ENCODE peak calls at places on chromosomes 13 and 19, in nine cellular contexts. One of them, this sample, is unnamed.

GRCh38 chr13:39105110-39105509 is 66.9 kb downstream of the NHLRC3 start:
- DNase-seq in activated naive CD8-positive, alpha-beta T cell treated with anti-CD3 and anti-CD28 coated beads for 36 hours: no peak
- DNase-seq in NCI-H460: no peak
- DNase-seq in H9: no peak
- DNase-seq in activated naive CD4-positive, alpha-beta T cell treated with anti-CD3 and anti-CD28 coated beads for 36 hours: no peak
- DNase-seq in A172: no peak
- DNase-seq in stimulated activated CD8-positive, alpha-beta memory T cell treated with anti-CD3 and anti-CD28 coated beads, Interleukin-15, amount 100 ng/mL, for 24 hours: no peak
- DNase-seq in activated CD4-positive, alpha-beta T cell treated with anti-CD3 and anti-CD28 coated beads, Interleukin-2, amount 50 U/mL, for 1 hour: no peak
- DNase-seq in effector CD4-positive, alpha-beta T cell: no peak
- DNase-seq in this sample: no peak

GRCh38 chr13:111323950-111324651 is 3.7 kb downstream of the TEX29 start:
- DNase-seq in activated naive CD8-positive, alpha-beta T cell treated with anti-CD3 and anti-CD28 coated beads for 36 hours: no peak
- DNase-seq in NCI-H460: no peak
- DNase-seq in H9: peak
- DNase-seq in activated naive CD4-positive, alpha-beta T cell treated with anti-CD3 and anti-CD28 coated beads for 36 hours: no peak
- DNase-seq in A172: no peak
- DNase-seq in stimulated activated CD8-positive, alpha-beta memory T cell treated with anti-CD3 and anti-CD28 coated beads, Interleukin-15, amount 100 ng/mL, for 24 hours: no peak
- DNase-seq in activated CD4-positive, alpha-beta T cell treated with anti-CD3 and anti-CD28 coated beads, Interleukin-2, amount 50 U/mL, for 1 hour: no peak
- DNase-seq in effector CD4-positive, alpha-beta T cell: no peak
- DNase-seq in this sample: peak

GRCh38 chr13:100389617-100390016 is 199.0 kb downstream of the GGACT start:
- DNase-seq in activated naive CD8-positive, alpha-beta T cell treated with anti-CD3 and anti-CD28 coated beads for 36 hours: no peak
- DNase-seq in NCI-H460: no peak
- DNase-seq in H9: no peak
- DNase-seq in activated naive CD4-positive, alpha-beta T cell treated with anti-CD3 and anti-CD28 coated beads for 36 hours: no peak
- DNase-seq in A172: no peak
- DNase-seq in stimulated activated CD8-positive, alpha-beta memory T cell treated with anti-CD3 and anti-CD28 coated beads, Interleukin-15, amount 100 ng/mL, for 24 hours: no peak
- DNase-seq in activated CD4-positive, alpha-beta T cell treated with anti-CD3 and anti-CD28 coated beads, Interleukin-2, amount 50 U/mL, for 1 hour: no peak
- DNase-seq in effector CD4-positive, alpha-beta T cell: no peak
- DNase-seq in this sample: no peak

GRCh38 chr13:46643165-46643777 is 90.3 kb downstream of the LRCH1 start:
- DNase-seq in activated naive CD8-positive, alpha-beta T cell treated with anti-CD3 and anti-CD28 coated beads for 36 hours: no peak
- DNase-seq in NCI-H460: no peak
- DNase-seq in H9: no peak
- DNase-seq in activated naive CD4-positive, alpha-beta T cell treated with anti-CD3 and anti-CD28 coated beads for 36 hours: no peak
- DNase-seq in A172: no peak
- DNase-seq in stimulated activated CD8-positive, alpha-beta memory T cell treated with anti-CD3 and anti-CD28 coated beads, Interleukin-15, amount 100 ng/mL, for 24 hours: no peak
- DNase-seq in activated CD4-positive, alpha-beta T cell treated with anti-CD3 and anti-CD28 coated beads, Interleukin-2, amount 50 U/mL, for 1 hour: no peak
- DNase-seq in effector CD4-positive, alpha-beta T cell: no peak
- DNase-seq in this sample: no peak

GRCh38 chr19:53537523-53538377 is at the start of gene ZNF331:
- DNase-seq in activated naive CD8-positive, alpha-beta T cell treated with anti-CD3 and anti-CD28 coated beads for 36 hours: peak
- DNase-seq in NCI-H460: no peak
- DNase-seq in H9: peak
- DNase-seq in activated naive CD4-positive, alpha-beta T cell treated with anti-CD3 and anti-CD28 coated beads for 36 hours: peak
- DNase-seq in A172: no peak
- DNase-seq in stimulated activated CD8-positive, alpha-beta memory T cell treated with anti-CD3 and anti-CD28 coated beads, Interleukin-15, amount 100 ng/mL, for 24 hours: peak
- DNase-seq in activated CD4-positive, alpha-beta T cell treated with anti-CD3 and anti-CD28 coated beads, Interleukin-2, amount 50 U/mL, for 1 hour: peak
- DNase-seq in effector CD4-positive, alpha-beta T cell: peak
- DNase-seq in this sample: peak

GRCh38 chr13:97332725-97333124 is 101.2 kb upstream of the RAP2A start:
- DNase-seq in activated naive CD8-positive, alpha-beta T cell treated with anti-CD3 and anti-CD28 coated beads for 36 hours: no peak
- DNase-seq in NCI-H460: no peak
- DNase-seq in H9: no peak
- DNase-seq in activated naive CD4-positive, alpha-beta T cell treated with anti-CD3 and anti-CD28 coated beads for 36 hours: no peak
- DNase-seq in A172: no peak
- DNase-seq in stimulated activated CD8-positive, alpha-beta memory T cell treated with anti-CD3 and anti-CD28 coated beads, Interleukin-15, amount 100 ng/mL, for 24 hours: no peak
- DNase-seq in activated CD4-positive, alpha-beta T cell treated with anti-CD3 and anti-CD28 coated beads, Interleukin-2, amount 50 U/mL, for 1 hour: no peak
- DNase-seq in effector CD4-positive, alpha-beta T cell: no peak
- DNase-seq in this sample: no peak

GRCh38 chr13:86095351-86095750 is 296.1 kb upstream of the SLITRK6 start:
- DNase-seq in activated naive CD8-positive, alpha-beta T cell treated with anti-CD3 and anti-CD28 coated beads for 36 hours: no peak
- DNase-seq in NCI-H460: no peak
- DNase-seq in H9: no peak
- DNase-seq in activated naive CD4-positive, alpha-beta T cell treated with anti-CD3 and anti-CD28 coated beads for 36 hours: no peak
- DNase-seq in A172: no peak
- DNase-seq in stimulated activated CD8-positive, alpha-beta memory T cell treated with anti-CD3 and anti-CD28 coated beads, Interleukin-15, amount 100 ng/mL, for 24 hours: no peak
- DNase-seq in activated CD4-positive, alpha-beta T cell treated with anti-CD3 and anti-CD28 coated beads, Interleukin-2, amount 50 U/mL, for 1 hour: no peak
- DNase-seq in effector CD4-positive, alpha-beta T cell: no peak
- DNase-seq in this sample: no peak

GRCh38 chr19:48059331-48059730 is 15.5 kb upstream of the CABP5 start:
- DNase-seq in activated naive CD8-positive, alpha-beta T cell treated with anti-CD3 and anti-CD28 coated beads for 36 hours: no peak
- DNase-seq in NCI-H460: no peak
- DNase-seq in H9: no peak
- DNase-seq in activated naive CD4-positive, alpha-beta T cell treated with anti-CD3 and anti-CD28 coated beads for 36 hours: no peak
- DNase-seq in A172: no peak
- DNase-seq in stimulated activated CD8-positive, alpha-beta memory T cell treated with anti-CD3 and anti-CD28 coated beads, Interleukin-15, amount 100 ng/mL, for 24 hours: no peak
- DNase-seq in activated CD4-positive, alpha-beta T cell treated with anti-CD3 and anti-CD28 coated beads, Interleukin-2, amount 50 U/mL, for 1 hour: no peak
- DNase-seq in effector CD4-positive, alpha-beta T cell: no peak
- DNase-seq in this sample: peak

GRCh38 chr13:99450416-99450815 is 50.9 kb upstream of the TM9SF2 start:
- DNase-seq in activated naive CD8-positive, alpha-beta T cell treated with anti-CD3 and anti-CD28 coated beads for 36 hours: no peak
- DNase-seq in NCI-H460: no peak
- DNase-seq in H9: no peak
- DNase-seq in activated naive CD4-positive, alpha-beta T cell treated with anti-CD3 and anti-CD28 coated beads for 36 hours: no peak
- DNase-seq in A172: no peak
- DNase-seq in stimulated activated CD8-positive, alpha-beta memory T cell treated with anti-CD3 and anti-CD28 coated beads, Interleukin-15, amount 100 ng/mL, for 24 hours: no peak
- DNase-seq in activated CD4-positive, alpha-beta T cell treated with anti-CD3 and anti-CD28 coated beads, Interleukin-2, amount 50 U/mL, for 1 hour: no peak
- DNase-seq in effector CD4-positive, alpha-beta T cell: no peak
- DNase-seq in this sample: no peak

GRCh38 chr13:108944760-108945159 is 315.3 kb downstream of the MYO16 start:
- DNase-seq in activated naive CD8-positive, alpha-beta T cell treated with anti-CD3 and anti-CD28 coated beads for 36 hours: no peak
- DNase-seq in NCI-H460: peak
- DNase-seq in H9: no peak
- DNase-seq in activated naive CD4-positive, alpha-beta T cell treated with anti-CD3 and anti-CD28 coated beads for 36 hours: no peak
- DNase-seq in A172: no peak
- DNase-seq in stimulated activated CD8-positive, alpha-beta memory T cell treated with anti-CD3 and anti-CD28 coated beads, Interleukin-15, amount 100 ng/mL, for 24 hours: no peak
- DNase-seq in activated CD4-positive, alpha-beta T cell treated with anti-CD3 and anti-CD28 coated beads, Interleukin-2, amount 50 U/mL, for 1 hour: no peak
- DNase-seq in effector CD4-positive, alpha-beta T cell: no peak
- DNase-seq in this sample: no peak

GRCh38 chr19:32581704-32582164 is 744 bp downstream of the PDCD5 start:
- DNase-seq in activated naive CD8-positive, alpha-beta T cell treated with anti-CD3 and anti-CD28 coated beads for 36 hours: peak
- DNase-seq in NCI-H460: no peak
- DNase-seq in H9: peak
- DNase-seq in activated naive CD4-positive, alpha-beta T cell treated with anti-CD3 and anti-CD28 coated beads for 36 hours: no peak
- DNase-seq in A172: peak
- DNase-seq in stimulated activated CD8-positive, alpha-beta memory T cell treated with anti-CD3 and anti-CD28 coated beads, Interleukin-15, amount 100 ng/mL, for 24 hours: no peak
- DNase-seq in activated CD4-positive, alpha-beta T cell treated with anti-CD3 and anti-CD28 coated beads, Interleukin-2, amount 50 U/mL, for 1 hour: no peak
- DNase-seq in effector CD4-positive, alpha-beta T cell: no peak
- DNase-seq in this sample: no peak

GRCh38 chr19:6678690-6679109 is 8.7 kb upstream of the TNFSF14 start:
- DNase-seq in activated naive CD8-positive, alpha-beta T cell treated with anti-CD3 and anti-CD28 coated beads for 36 hours: peak
- DNase-seq in NCI-H460: no peak
- DNase-seq in H9: no peak
- DNase-seq in activated naive CD4-positive, alpha-beta T cell treated with anti-CD3 and anti-CD28 coated beads for 36 hours: peak
- DNase-seq in A172: no peak
- DNase-seq in stimulated activated CD8-positive, alpha-beta memory T cell treated with anti-CD3 and anti-CD28 coated beads, Interleukin-15, amount 100 ng/mL, for 24 hours: no peak
- DNase-seq in activated CD4-positive, alpha-beta T cell treated with anti-CD3 and anti-CD28 coated beads, Interleukin-2, amount 50 U/mL, for 1 hour: no peak
- DNase-seq in effector CD4-positive, alpha-beta T cell: no peak
- DNase-seq in this sample: peak

GRCh38 chr13:109026266-109026665 is 396.9 kb downstream of the MYO16 start:
- DNase-seq in activated naive CD8-positive, alpha-beta T cell treated with anti-CD3 and anti-CD28 coated beads for 36 hours: no peak
- DNase-seq in NCI-H460: no peak
- DNase-seq in H9: peak
- DNase-seq in activated naive CD4-positive, alpha-beta T cell treated with anti-CD3 and anti-CD28 coated beads for 36 hours: no peak
- DNase-seq in A172: no peak
- DNase-seq in stimulated activated CD8-positive, alpha-beta memory T cell treated with anti-CD3 and anti-CD28 coated beads, Interleukin-15, amount 100 ng/mL, for 24 hours: no peak
- DNase-seq in activated CD4-positive, alpha-beta T cell treated with anti-CD3 and anti-CD28 coated beads, Interleukin-2, amount 50 U/mL, for 1 hour: no peak
- DNase-seq in effector CD4-positive, alpha-beta T cell: no peak
- DNase-seq in this sample: no peak

GRCh38 chr19:35519291-35519690 is 5.8 kb upstream of the DMKN start:
- DNase-seq in activated naive CD8-positive, alpha-beta T cell treated with anti-CD3 and anti-CD28 coated beads for 36 hours: no peak
- DNase-seq in NCI-H460: no peak
- DNase-seq in H9: no peak
- DNase-seq in activated naive CD4-positive, alpha-beta T cell treated with anti-CD3 and anti-CD28 coated beads for 36 hours: no peak
- DNase-seq in A172: peak
- DNase-seq in stimulated activated CD8-positive, alpha-beta memory T cell treated with anti-CD3 and anti-CD28 coated beads, Interleukin-15, amount 100 ng/mL, for 24 hours: no peak
- DNase-seq in activated CD4-positive, alpha-beta T cell treated with anti-CD3 and anti-CD28 coated beads, Interleukin-2, amount 50 U/mL, for 1 hour: no peak
- DNase-seq in effector CD4-positive, alpha-beta T cell: no peak
- DNase-seq in this sample: no peak

GRCh38 chr13:30416471-30416870 is 5.8 kb upstream of the UBE2L5 start:
- DNase-seq in activated naive CD8-positive, alpha-beta T cell treated with anti-CD3 and anti-CD28 coated beads for 36 hours: no peak
- DNase-seq in NCI-H460: no peak
- DNase-seq in H9: no peak
- DNase-seq in activated naive CD4-positive, alpha-beta T cell treated with anti-CD3 and anti-CD28 coated beads for 36 hours: no peak
- DNase-seq in A172: no peak
- DNase-seq in stimulated activated CD8-positive, alpha-beta memory T cell treated with anti-CD3 and anti-CD28 coated beads, Interleukin-15, amount 100 ng/mL, for 24 hours: no peak
- DNase-seq in activated CD4-positive, alpha-beta T cell treated with anti-CD3 and anti-CD28 coated beads, Interleukin-2, amount 50 U/mL, for 1 hour: no peak
- DNase-seq in effector CD4-positive, alpha-beta T cell: no peak
- DNase-seq in this sample: no peak

GRCh38 chr13:31050486-31051400 is 111.0 kb downstream of the HSPH1 start:
- DNase-seq in activated naive CD8-positive, alpha-beta T cell treated with anti-CD3 and anti-CD28 coated beads for 36 hours: no peak
- DNase-seq in NCI-H460: peak
- DNase-seq in H9: no peak
- DNase-seq in activated naive CD4-positive, alpha-beta T cell treated with anti-CD3 and anti-CD28 coated beads for 36 hours: no peak
- DNase-seq in A172: no peak
- DNase-seq in stimulated activated CD8-positive, alpha-beta memory T cell treated with anti-CD3 and anti-CD28 coated beads, Interleukin-15, amount 100 ng/mL, for 24 hours: no peak
- DNase-seq in activated CD4-positive, alpha-beta T cell treated with anti-CD3 and anti-CD28 coated beads, Interleukin-2, amount 50 U/mL, for 1 hour: no peak
- DNase-seq in effector CD4-positive, alpha-beta T cell: no peak
- DNase-seq in this sample: no peak

GRCh38 chr19:46972301-46972700 is 47.3 kb upstream of the NPAS1 start:
- DNase-seq in activated naive CD8-positive, alpha-beta T cell treated with anti-CD3 and anti-CD28 coated beads for 36 hours: no peak
- DNase-seq in NCI-H460: no peak
- DNase-seq in H9: no peak
- DNase-seq in activated naive CD4-positive, alpha-beta T cell treated with anti-CD3 and anti-CD28 coated beads for 36 hours: no peak
- DNase-seq in A172: no peak
- DNase-seq in stimulated activated CD8-positive, alpha-beta memory T cell treated with anti-CD3 and anti-CD28 coated beads, Interleukin-15, amount 100 ng/mL, for 24 hours: no peak
- DNase-seq in activated CD4-positive, alpha-beta T cell treated with anti-CD3 and anti-CD28 coated beads, Interleukin-2, amount 50 U/mL, for 1 hour: no peak
- DNase-seq in effector CD4-positive, alpha-beta T cell: no peak
- DNase-seq in this sample: no peak

GRCh38 chr13:36420437-36420891 is 11.8 kb upstream of the CCNA1 start:
- DNase-seq in activated naive CD8-positive, alpha-beta T cell treated with anti-CD3 and anti-CD28 coated beads for 36 hours: peak
- DNase-seq in NCI-H460: peak
- DNase-seq in H9: peak
- DNase-seq in activated naive CD4-positive, alpha-beta T cell treated with anti-CD3 and anti-CD28 coated beads for 36 hours: peak
- DNase-seq in A172: peak
- DNase-seq in stimulated activated CD8-positive, alpha-beta memory T cell treated with anti-CD3 and anti-CD28 coated beads, Interleukin-15, amount 100 ng/mL, for 24 hours: no peak
- DNase-seq in activated CD4-positive, alpha-beta T cell treated with anti-CD3 and anti-CD28 coated beads, Interleukin-2, amount 50 U/mL, for 1 hour: peak
- DNase-seq in effector CD4-positive, alpha-beta T cell: peak
- DNase-seq in this sample: peak

GRCh38 chr13:43425234-43425633 is 361.5 kb downstream of the ENOX1 start:
- DNase-seq in activated naive CD8-positive, alpha-beta T cell treated with anti-CD3 and anti-CD28 coated beads for 36 hours: no peak
- DNase-seq in NCI-H460: no peak
- DNase-seq in H9: no peak
- DNase-seq in activated naive CD4-positive, alpha-beta T cell treated with anti-CD3 and anti-CD28 coated beads for 36 hours: no peak
- DNase-seq in A172: no peak
- DNase-seq in stimulated activated CD8-positive, alpha-beta memory T cell treated with anti-CD3 and anti-CD28 coated beads, Interleukin-15, amount 100 ng/mL, for 24 hours: no peak
- DNase-seq in activated CD4-positive, alpha-beta T cell treated with anti-CD3 and anti-CD28 coated beads, Interleukin-2, amount 50 U/mL, for 1 hour: no peak
- DNase-seq in effector CD4-positive, alpha-beta T cell: no peak
- DNase-seq in this sample: no peak

GRCh38 chr13:110397445-110397844 is 90.4 kb downstream of the COL4A2 start:
- DNase-seq in activated naive CD8-positive, alpha-beta T cell treated with anti-CD3 and anti-CD28 coated beads for 36 hours: no peak
- DNase-seq in NCI-H460: no peak
- DNase-seq in H9: no peak
- DNase-seq in activated naive CD4-positive, alpha-beta T cell treated with anti-CD3 and anti-CD28 coated beads for 36 hours: no peak
- DNase-seq in A172: peak
- DNase-seq in stimulated activated CD8-positive, alpha-beta memory T cell treated with anti-CD3 and anti-CD28 coated beads, Interleukin-15, amount 100 ng/mL, for 24 hours: no peak
- DNase-seq in activated CD4-positive, alpha-beta T cell treated with anti-CD3 and anti-CD28 coated beads, Interleukin-2, amount 50 U/mL, for 1 hour: no peak
- DNase-seq in effector CD4-positive, alpha-beta T cell: no peak
- DNase-seq in this sample: peak

GRCh38 chr19:58434217-58434616 is 5.7 kb downstream of the ZNF132 start:
- DNase-seq in activated naive CD8-positive, alpha-beta T cell treated with anti-CD3 and anti-CD28 coated beads for 36 hours: no peak
- DNase-seq in NCI-H460: no peak
- DNase-seq in H9: no peak
- DNase-seq in activated naive CD4-positive, alpha-beta T cell treated with anti-CD3 and anti-CD28 coated beads for 36 hours: no peak
- DNase-seq in A172: no peak
- DNase-seq in stimulated activated CD8-positive, alpha-beta memory T cell treated with anti-CD3 and anti-CD28 coated beads, Interleukin-15, amount 100 ng/mL, for 24 hours: no peak
- DNase-seq in activated CD4-positive, alpha-beta T cell treated with anti-CD3 and anti-CD28 coated beads, Interleukin-2, amount 50 U/mL, for 1 hour: no peak
- DNase-seq in effector CD4-positive, alpha-beta T cell: no peak
- DNase-seq in this sample: no peak

GRCh38 chr13:20350819-20351218 is 118.7 kb upstream of the GJB6 start:
- DNase-seq in activated naive CD8-positive, alpha-beta T cell treated with anti-CD3 and anti-CD28 coated beads for 36 hours: no peak
- DNase-seq in NCI-H460: no peak
- DNase-seq in H9: no peak
- DNase-seq in activated naive CD4-positive, alpha-beta T cell treated with anti-CD3 and anti-CD28 coated beads for 36 hours: no peak
- DNase-seq in A172: no peak
- DNase-seq in stimulated activated CD8-positive, alpha-beta memory T cell treated with anti-CD3 and anti-CD28 coated beads, Interleukin-15, amount 100 ng/mL, for 24 hours: no peak
- DNase-seq in activated CD4-positive, alpha-beta T cell treated with anti-CD3 and anti-CD28 coated beads, Interleukin-2, amount 50 U/mL, for 1 hour: no peak
- DNase-seq in effector CD4-positive, alpha-beta T cell: no peak
- DNase-seq in this sample: no peak

GRCh38 chr13:112062047-112062618 is 4.8 kb upstream of the SOX1 start:
- DNase-seq in activated naive CD8-positive, alpha-beta T cell treated with anti-CD3 and anti-CD28 coated beads for 36 hours: no peak
- DNase-seq in NCI-H460: no peak
- DNase-seq in H9: no peak
- DNase-seq in activated naive CD4-positive, alpha-beta T cell treated with anti-CD3 and anti-CD28 coated beads for 36 hours: no peak
- DNase-seq in A172: no peak
- DNase-seq in stimulated activated CD8-positive, alpha-beta memory T cell treated with anti-CD3 and anti-CD28 coated beads, Interleukin-15, amount 100 ng/mL, for 24 hours: no peak
- DNase-seq in activated CD4-positive, alpha-beta T cell treated with anti-CD3 and anti-CD28 coated beads, Interleukin-2, amount 50 U/mL, for 1 hour: no peak
- DNase-seq in effector CD4-positive, alpha-beta T cell: no peak
- DNase-seq in this sample: no peak

GRCh38 chr13:27917121-27917947 is 2.5 kb upstream of the PDX1 start:
- DNase-seq in activated naive CD8-positive, alpha-beta T cell treated with anti-CD3 and anti-CD28 coated beads for 36 hours: peak
- DNase-seq in NCI-H460: no peak
- DNase-seq in H9: peak
- DNase-seq in activated naive CD4-positive, alpha-beta T cell treated with anti-CD3 and anti-CD28 coated beads for 36 hours: no peak
- DNase-seq in A172: no peak
- DNase-seq in stimulated activated CD8-positive, alpha-beta memory T cell treated with anti-CD3 and anti-CD28 coated beads, Interleukin-15, amount 100 ng/mL, for 24 hours: no peak
- DNase-seq in activated CD4-positive, alpha-beta T cell treated with anti-CD3 and anti-CD28 coated beads, Interleukin-2, amount 50 U/mL, for 1 hour: no peak
- DNase-seq in effector CD4-positive, alpha-beta T cell: no peak
- DNase-seq in this sample: no peak

GRCh38 chr19:38665950-38666661 is 18.7 kb downstream of the ACTN4 start:
- DNase-seq in activated naive CD8-positive, alpha-beta T cell treated with anti-CD3 and anti-CD28 coated beads for 36 hours: no peak
- DNase-seq in NCI-H460: peak
- DNase-seq in H9: peak
- DNase-seq in activated naive CD4-positive, alpha-beta T cell treated with anti-CD3 and anti-CD28 coated beads for 36 hours: no peak
- DNase-seq in A172: peak
- DNase-seq in stimulated activated CD8-positive, alpha-beta memory T cell treated with anti-CD3 and anti-CD28 coated beads, Interleukin-15, amount 100 ng/mL, for 24 hours: no peak
- DNase-seq in activated CD4-positive, alpha-beta T cell treated with anti-CD3 and anti-CD28 coated beads, Interleukin-2, amount 50 U/mL, for 1 hour: no peak
- DNase-seq in effector CD4-positive, alpha-beta T cell: no peak
- DNase-seq in this sample: peak

GRCh38 chr13:110379905-110380341 is 72.8 kb downstream of the COL4A2 start:
- DNase-seq in activated naive CD8-positive, alpha-beta T cell treated with anti-CD3 and anti-CD28 coated beads for 36 hours: no peak
- DNase-seq in NCI-H460: no peak
- DNase-seq in H9: peak
- DNase-seq in activated naive CD4-positive, alpha-beta T cell treated with anti-CD3 and anti-CD28 coated beads for 36 hours: no peak
- DNase-seq in A172: peak
- DNase-seq in stimulated activated CD8-positive, alpha-beta memory T cell treated with anti-CD3 and anti-CD28 coated beads, Interleukin-15, amount 100 ng/mL, for 24 hours: no peak
- DNase-seq in activated CD4-positive, alpha-beta T cell treated with anti-CD3 and anti-CD28 coated beads, Interleukin-2, amount 50 U/mL, for 1 hour: no peak
- DNase-seq in effector CD4-positive, alpha-beta T cell: no peak
- DNase-seq in this sample: no peak

GRCh38 chr13:96621634-96622033 is 372.6 kb downstream of the OXGR1 start:
- DNase-seq in activated naive CD8-positive, alpha-beta T cell treated with anti-CD3 and anti-CD28 coated beads for 36 hours: no peak
- DNase-seq in NCI-H460: no peak
- DNase-seq in H9: no peak
- DNase-seq in activated naive CD4-positive, alpha-beta T cell treated with anti-CD3 and anti-CD28 coated beads for 36 hours: no peak
- DNase-seq in A172: no peak
- DNase-seq in stimulated activated CD8-positive, alpha-beta memory T cell treated with anti-CD3 and anti-CD28 coated beads, Interleukin-15, amount 100 ng/mL, for 24 hours: no peak
- DNase-seq in activated CD4-positive, alpha-beta T cell treated with anti-CD3 and anti-CD28 coated beads, Interleukin-2, amount 50 U/mL, for 1 hour: no peak
- DNase-seq in effector CD4-positive, alpha-beta T cell: no peak
- DNase-seq in this sample: no peak

GRCh38 chr13:26486550-26486949 is 70.9 kb upstream of the WASF3 start:
- DNase-seq in activated naive CD8-positive, alpha-beta T cell treated with anti-CD3 and anti-CD28 coated beads for 36 hours: no peak
- DNase-seq in NCI-H460: no peak
- DNase-seq in H9: no peak
- DNase-seq in activated naive CD4-positive, alpha-beta T cell treated with anti-CD3 and anti-CD28 coated beads for 36 hours: no peak
- DNase-seq in A172: no peak
- DNase-seq in stimulated activated CD8-positive, alpha-beta memory T cell treated with anti-CD3 and anti-CD28 coated beads, Interleukin-15, amount 100 ng/mL, for 24 hours: no peak
- DNase-seq in activated CD4-positive, alpha-beta T cell treated with anti-CD3 and anti-CD28 coated beads, Interleukin-2, amount 50 U/mL, for 1 hour: no peak
- DNase-seq in effector CD4-positive, alpha-beta T cell: no peak
- DNase-seq in this sample: peak

GRCh38 chr19:41521860-41522555 is 54.0 kb upstream of the CEACAM21 start:
- DNase-seq in activated naive CD8-positive, alpha-beta T cell treated with anti-CD3 and anti-CD28 coated beads for 36 hours: peak
- DNase-seq in NCI-H460: no peak
- DNase-seq in H9: no peak
- DNase-seq in activated naive CD4-positive, alpha-beta T cell treated with anti-CD3 and anti-CD28 coated beads for 36 hours: peak
- DNase-seq in A172: no peak
- DNase-seq in stimulated activated CD8-positive, alpha-beta memory T cell treated with anti-CD3 and anti-CD28 coated beads, Interleukin-15, amount 100 ng/mL, for 24 hours: no peak
- DNase-seq in activated CD4-positive, alpha-beta T cell treated with anti-CD3 and anti-CD28 coated beads, Interleukin-2, amount 50 U/mL, for 1 hour: peak
- DNase-seq in effector CD4-positive, alpha-beta T cell: peak
- DNase-seq in this sample: no peak

GRCh38 chr13:34749046-34749445 is 193.0 kb upstream of the NBEA start:
- DNase-seq in activated naive CD8-positive, alpha-beta T cell treated with anti-CD3 and anti-CD28 coated beads for 36 hours: no peak
- DNase-seq in NCI-H460: no peak
- DNase-seq in H9: no peak
- DNase-seq in activated naive CD4-positive, alpha-beta T cell treated with anti-CD3 and anti-CD28 coated beads for 36 hours: no peak
- DNase-seq in A172: no peak
- DNase-seq in stimulated activated CD8-positive, alpha-beta memory T cell treated with anti-CD3 and anti-CD28 coated beads, Interleukin-15, amount 100 ng/mL, for 24 hours: no peak
- DNase-seq in activated CD4-positive, alpha-beta T cell treated with anti-CD3 and anti-CD28 coated beads, Interleukin-2, amount 50 U/mL, for 1 hour: no peak
- DNase-seq in effector CD4-positive, alpha-beta T cell: no peak
- DNase-seq in this sample: no peak

GRCh38 chr19:47510516-47511127 is 4.2 kb downstream of the NAPA start:
- DNase-seq in activated naive CD8-positive, alpha-beta T cell treated with anti-CD3 and anti-CD28 coated beads for 36 hours: no peak
- DNase-seq in NCI-H460: no peak
- DNase-seq in H9: no peak
- DNase-seq in activated naive CD4-positive, alpha-beta T cell treated with anti-CD3 and anti-CD28 coated beads for 36 hours: no peak
- DNase-seq in A172: no peak
- DNase-seq in stimulated activated CD8-positive, alpha-beta memory T cell treated with anti-CD3 and anti-CD28 coated beads, Interleukin-15, amount 100 ng/mL, for 24 hours: no peak
- DNase-seq in activated CD4-positive, alpha-beta T cell treated with anti-CD3 and anti-CD28 coated beads, Interleukin-2, amount 50 U/mL, for 1 hour: no peak
- DNase-seq in effector CD4-positive, alpha-beta T cell: no peak
- DNase-seq in this sample: no peak